ENCODE peak calls at places on chromosome 22, in five cellular contexts. U is neural progenitor cell, G is mammary epithelial cell, B is fibroblast of lung, K is endothelial cell of umbilical vein. S is an unnamed sample.

GRCh38 chr22:47176573-47177333 is 414.3 kb downstream of the TBC1D22A start:
- DNase-seq in U (no peak), G (no peak), B (no peak), K (no peak), S (no peak)

GRCh38 chr22:22070371-22070824 is 87.8 kb upstream of the TOP3B start:
- DNase-seq in U (no peak), G (peak; percentile 90), B (no peak), K (no peak), S (no peak)

GRCh38 chr22:31906569-31906968 is 37.8 kb upstream of the YWHAH start:
- DNase-seq in U (no peak), G (no peak), B (no peak), K (no peak), S (no peak)

GRCh38 chr22:27801197-27801615 is 350 bp downstream of the MN1 start:
- DNase-seq in U (peak; percentile 78), G (peak; percentile 52), B (peak; percentile 66), K (peak; percentile 47), S (no peak)

GRCh38 chr22:28072066-28072465 is 153.0 kb upstream of the PITPNB start:
- DNase-seq in U (no peak), G (peak; percentile 11), B (peak; percentile 47), K (no peak), S (peak; percentile 29)

GRCh38 chr22:26298605-26299310 is 129.5 kb downstream of the SEZ6L start:
- DNase-seq in U (no peak), G (no peak), B (no peak), K (no peak), S (no peak)

GRCh38 chr22:44396727-44397722 is 84.3 kb upstream of the SHISAL1 start:
- DNase-seq in U (no peak), G (no peak), B (no peak), K (no peak), S (no peak)

GRCh38 chr22:26394787-26395186 is 34.3 kb upstream of the ASPHD2 start:
- DNase-seq in U (peak; percentile 83), G (no peak), B (no peak), K (peak; percentile 47), S (no peak)

GRCh38 chr22:35961480-35961902 is 67.1 kb downstream of the RBFOX2 start:
- DNase-seq in U (peak; percentile 86), G (no peak), B (peak; percentile 94), K (peak; percentile 85), S (peak; percentile 94)

GRCh38 chr22:33889748-33890147 is 30.5 kb downstream of the LARGE1 start:
- DNase-seq in U (no peak), G (no peak), B (no peak), K (no peak), S (no peak)

GRCh38 chr22:48370508-48371325 is 1457.0 kb downstream of the BRD1 start:
- DNase-seq in U (no peak), G (no peak), B (no peak), K (no peak), S (no peak)

GRCh38 chr22:33361581-33361980 is 303.4 kb upstream of the SYN3 start:
- DNase-seq in U (no peak), G (peak; percentile 49), B (peak; percentile 25), K (no peak), S (peak; percentile 11)

GRCh38 chr22:22085702-22086500 is 103.3 kb upstream of the TOP3B start:
- DNase-seq in U (no peak), G (peak; percentile 50), B (peak; percentile 18), K (no peak), S (peak; percentile 14)

GRCh38 chr22:50581031-50581949 is 1.4 kb downstream of the CHKB start:
- DNase-seq in U (no peak), G (no peak), B (no peak), K (no peak), S (no peak)

GRCh38 chr22:47039356-47039755 is 276.9 kb downstream of the TBC1D22A start:
- DNase-seq in U (no peak), G (no peak), B (no peak), K (no peak), S (no peak)

GRCh38 chr22:42768385-42769035 is 47.8 kb upstream of the A4GALT start:
- DNase-seq in U (peak; percentile 3), G (peak; percentile 44), B (no peak), K (no peak), S (no peak)

GRCh38 chr22:37223965-37224551 is 11.8 kb upstream of the SSTR3 start:
- DNase-seq in U (no peak), G (no peak), B (no peak), K (no peak), S (no peak)

GRCh38 chr22:46788426-46789168 is 26.1 kb downstream of the TBC1D22A start:
- DNase-seq in U (no peak), G (no peak), B (no peak), K (no peak), S (no peak)

GRCh38 chr22:35400335-35400680 is 368 bp downstream of the MCM5 start:
- DNase-seq in U (peak; percentile 64), G (no peak), B (peak; percentile 1), K (no peak), S (no peak)

GRCh38 chr22:39169797-39170466 is 17.5 kb upstream of the CBX7 start:
- DNase-seq in U (no peak), G (no peak), B (no peak), K (no peak), S (no peak)

GRCh38 chr22:37909756-37910155 is 3.7 kb downstream of the MICALL1 start:
- DNase-seq in U (no peak), G (no peak), B (no peak), K (no peak), S (no peak)

GRCh38 chr22:25564320-25564978 is at the start of gene GRK3:
- DNase-seq in U (peak; percentile 90), G (peak; percentile 70), B (peak; percentile 50), K (peak; percentile 37), S (peak; percentile 16)

GRCh38 chr22:26589367-26589844 is 526 bp downstream of the TPST2 start:
- DNase-seq in U (peak; percentile 54), G (no peak), B (peak; percentile 29), K (peak; percentile 23), S (no peak)

GRCh38 chr22:47786650-47787290 is 1024.3 kb downstream of the TBC1D22A start:
- DNase-seq in U (no peak), G (no peak), B (no peak), K (no peak), S (no peak)

GRCh38 chr22:25564979-25565677 is 653 bp downstream of the GRK3 start:
- DNase-seq in U (peak; percentile 64), G (peak; percentile 41), B (peak; percentile 24), K (peak; percentile 6), S (no peak)

GRCh38 chr22:20937031-20937793 is 20.0 kb downstream of the CRKL start:
- DNase-seq in U (no peak), G (no peak), B (no peak), K (no peak), S (no peak)

GRCh38 chr22:38753894-38754246 is 1.9 kb downstream of the SUN2 start:
- DNase-seq in U (no peak), G (no peak), B (no peak), K (no peak), S (no peak)

GRCh38 chr22:49893025-49893424 is 25.2 kb downstream of the ALG12 start:
- DNase-seq in U (no peak), G (no peak), B (no peak), K (no peak), S (no peak)

GRCh38 chr22:36284171-36284571 is 31.2 kb downstream of the APOL1 start:
- DNase-seq in U (no peak), G (no peak), B (no peak), K (no peak), S (no peak)

GRCh38 chr22:47225931-47226633 is 463.6 kb downstream of the TBC1D22A start:
- DNase-seq in U (no peak), G (no peak), B (no peak), K (no peak), S (no peak)

GRCh38 chr22:43669190-43669589 is 142.9 kb downstream of the EFCAB6 start:
- DNase-seq in U (no peak), G (no peak), B (no peak), K (no peak), S (no peak)

GRCh38 chr22:43270314-43270908 is 72.8 kb downstream of the SCUBE1 start:
- DNase-seq in U (peak; percentile 50), G (no peak), B (no peak), K (no peak), S (no peak)

GRCh38 chr22:33036881-33037280 is 21.3 kb downstream of the SYN3 start:
- DNase-seq in U (no peak), G (no peak), B (no peak), K (no peak), S (no peak)

GRCh38 chr22:38982008-38982927 is at the start of gene APOBEC3B:
- DNase-seq in U (peak; percentile 47), G (peak; percentile 93), B (peak; percentile 96), K (peak; percentile 79), S (peak; percentile 94)

GRCh38 chr22:21563912-21564311 is 3.6 kb upstream of the UBE2L3 start:
- DNase-seq in U (no peak), G (no peak), B (no peak), K (no peak), S (no peak)

GRCh38 chr22:49093192-49093880 is 734.3 kb downstream of the BRD1 start:
- DNase-seq in U (no peak), G (no peak), B (no peak), K (no peak), S (no peak)

GRCh38 chr22:41513391-41513790 is 30.9 kb downstream of the POLR3H start:
- DNase-seq in U (no peak), G (no peak), B (no peak), K (no peak), S (no peak)
- H3K4me1 ChIP-seq in U (peaks cover 15% of the 10 kb centered on the region), G (peaks cover 25% of the 10 kb centered on the region), B (peaks cover 9% of the 10 kb centered on the region), K (peaks cover 3% of the 10 kb centered on the region), S (peaks cover 12% of the 10 kb centered on the region)

GRCh38 chr22:18110194-18110943 is at the start of gene TUBA8:
- DNase-seq in U (peak; percentile 72), G (peak; percentile 25), B (peak; percentile 53), K (peak; percentile 29), S (peak; percentile 28)
- TF ChIP-seq EZH2 in U (peak; percentile 63), G (no peak), B (no peak), K (no peak), S (no peak)

DNA sequence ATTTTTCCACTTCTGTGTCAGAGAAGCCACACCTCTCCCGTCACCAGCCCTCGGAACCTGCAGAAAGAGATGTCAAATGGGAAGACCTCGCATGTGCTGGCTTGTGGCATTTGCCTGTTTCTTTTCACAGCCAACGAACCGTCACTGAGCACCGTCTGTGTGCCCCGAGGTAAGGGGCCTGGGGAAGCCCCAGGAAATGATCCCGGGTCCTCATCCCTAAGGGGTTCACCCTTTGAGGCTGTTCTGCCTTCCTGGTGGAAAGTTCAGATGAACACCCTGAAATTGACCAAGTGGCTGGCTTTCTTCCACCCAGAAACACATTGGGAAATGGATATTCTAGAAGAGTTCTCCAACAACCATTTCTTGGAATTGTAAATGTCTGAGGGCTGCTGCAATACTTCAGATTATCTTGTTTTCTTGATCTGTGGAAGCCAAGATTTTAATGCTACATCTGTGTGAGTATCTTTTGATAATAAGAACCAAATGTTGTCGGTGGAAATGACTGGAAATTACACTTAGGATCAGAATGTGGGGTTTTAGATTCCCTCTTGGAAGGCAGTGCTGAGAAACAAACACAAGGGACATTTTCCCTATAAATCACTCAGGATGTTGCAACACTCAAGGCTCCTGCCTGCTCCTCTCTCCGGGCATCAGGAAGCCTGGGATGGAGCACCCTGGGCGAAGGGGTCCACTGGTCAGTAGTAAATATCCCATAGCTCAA is 37.6 kb downstream of the RIBC2 start:
- DNase-seq in U (no peak), G (no peak), B (peak; percentile 88), K (no peak), S (peak; percentile 88)
- H3K4me1 ChIP-seq in U (no peaks in the 10 kb centered on the region), G (no peaks in the 10 kb centered on the region), B (peaks cover 15% of the 10 kb centered on the region), K (no peaks in the 10 kb centered on the region), S (peaks cover 7% of the 10 kb centered on the region)

GRCh38 chr22:19759459-19759993 is 1.1 kb upstream of the TBX1 start:
- DNase-seq in U (peak; percentile 73), G (no peak), B (no peak), K (no peak), S (no peak)
- TF ChIP-seq EZH2 in U (peak; percentile 100), G (peak; percentile 73), B (peak; percentile 98), K (peak; percentile 45), S (peak; percentile 83)

GRCh38 chr22:23181763-23182288 is 1.5 kb downstream of the BCR start:
- DNase-seq in U (no peak), G (no peak), B (no peak), K (peak; percentile 10), S (no peak)
- H3K4me1 ChIP-seq in U (peaks cover 47% of the 10 kb centered on the region), G (peaks cover 32% of the 10 kb centered on the region), B (peaks cover 9% of the 10 kb centered on the region), K (peaks cover 43% of the 10 kb centered on the region), S (peaks cover 38% of the 10 kb centered on the region)